ENCODE peak calls at places on chromosomes 4 and X, in six cellular contexts. C is upper lobe of right lung; X is HT-29; F is activated CD4-positive, alpha-beta T cell treated with anti-CD3 and anti-CD28 coated beads, Interleukin-2, amount 50 U/mL, for 1 hour; N is stimulated activated CD8-positive, alpha-beta memory T cell treated with anti-CD3 and anti-CD28 coated beads, Interleukin-15, amount 100 ng/mL, for 1 hour; J is keratinocyte. R is an unnamed sample.

GRCh38 chrX:45009371-45010000 is 136.5 kb downstream of the KDM6A start:
- DNase-seq in C (no peak), X (no peak), F (no peak), N (no peak), J (no peak), R (no peak)

GRCh38 chrX:107716045-107716684 is 59.4 kb downstream of the TSC22D3 start:
- DNase-seq in C (peak), X (no peak), F (peak), N (no peak), J (no peak), R (no peak)

GRCh38 chrX:11665144-11666040 is at the start of gene ARHGAP6:
- DNase-seq in C (peak), X (no peak), F (no peak), N (no peak), J (no peak), R (no peak)

GRCh38 chr4:177489847-177490246 is 47.6 kb upstream of the AGA start:
- DNase-seq in C (no peak), X (no peak), F (no peak), N (no peak), J (no peak), R (no peak)

GRCh38 chr4:137674066-137674465 is 141.8 kb upstream of the PCDH18 start:
- DNase-seq in C (no peak), X (no peak), F (no peak), N (no peak), J (peak), R (no peak)

GRCh38 chr4:107578321-107578720 is 141.7 kb downstream of the PAPSS1 start:
- DNase-seq in C (no peak), X (no peak), F (no peak), N (no peak), J (no peak), R (no peak)

GRCh38 chr4:177128306-177128705 is 181.4 kb upstream of the NEIL3 start:
- DNase-seq in C (no peak), X (peak), F (no peak), N (no peak), J (no peak), R (no peak)

GRCh38 chr4:182738283-182739047 is 178.7 kb downstream of the DCTD start:
- DNase-seq in C (no peak), X (no peak), F (no peak), N (no peak), J (no peak), R (no peak)

GRCh38 chr4:19971829-19972228 is 279.9 kb upstream of the SLIT2 start:
- DNase-seq in C (no peak), X (no peak), F (no peak), N (no peak), J (no peak), R (no peak)

GRCh38 chr4:86014599-86014998 is 345.3 kb downstream of the MAPK10 start:
- DNase-seq in C (no peak), X (no peak), F (no peak), N (no peak), J (no peak), R (no peak)